ENCODE peak calls at places on chromosomes 13 and 19, in six cellular contexts. V is GM12865, T is colonic mucosa, Z is heart left ventricle, J is PC-3, O is A549. W is an unnamed sample.
A peak's percentile ranks its signal among the peaks of the same experiment; 100 is the strongest.

GRCh38 chr13:44120814-44121505 is 241.3 kb downstream of the LACC1 start:
- DNase-seq in J (no peak), V (no peak), T (no peak), Z (no peak), O (no peak), W (no peak)

GRCh38 chr19:55158848-55159793 is 1.6 kb upstream of the TNNI3 start:
- DNase-seq in T (no peak), J (peak; percentile 55), O (peak; percentile 47), Z (peak; percentile 84), V (no peak), W (no peak)

GRCh38 chr19:8722032-8722431 is 598 bp downstream of the OR2Z1 start:
- DNase-seq in Z (no peak), V (no peak), J (no peak), T (no peak), O (no peak), W (no peak)

GRCh38 chr13:43831088-43831487 is 44.3 kb upstream of the ENOX1 start:
- DNase-seq in O (no peak), T (no peak), Z (no peak), J (peak; percentile 29), V (no peak), W (no peak)

GRCh38 chr13:29260684-29261083 is 334.8 kb downstream of the SLC7A1 start:
- DNase-seq in T (no peak), J (no peak), Z (no peak), V (peak; percentile 32), O (no peak), W (no peak)

GRCh38 chr13:96053003-96053703 is at the start of gene UGGT2:
- DNase-seq in O (peak; percentile 92), T (peak; percentile 95), J (peak; percentile 91), V (peak; percentile 96), Z (peak; percentile 95), W (peak; percentile 86)

GRCh38 chr13:29452773-29453574 is 142.5 kb downstream of the SLC7A1 start:
- DNase-seq in T (no peak), J (no peak), Z (no peak), O (no peak), V (no peak), W (no peak)

GRCh38 chr13:40968416-40969000 is 50.6 kb downstream of the ELF1 start:
- DNase-seq in T (no peak), J (no peak), O (no peak), Z (no peak), V (no peak), W (no peak)

GRCh38 chr13:44044544-44045178 is 165.0 kb downstream of the LACC1 start:
- DNase-seq in V (no peak), Z (no peak), T (no peak), J (peak; percentile 76), O (peak; percentile 50), W (no peak)

GRCh38 chr13:99931462-99931861 is 40.1 kb downstream of the ZIC5 start:
- DNase-seq in O (no peak), V (no peak), T (no peak), J (no peak), Z (no peak), W (no peak)

GRCh38 chr19:342801-343421 is 1.7 kb downstream of the MIER2 start:
- DNase-seq in J (peak; percentile 82), O (no peak), V (no peak), T (peak; percentile 59), Z (peak; percentile 78), W (peak; percentile 82)

GRCh38 chr13:20305587-20305986 is 73.5 kb upstream of the GJB6 start:
- DNase-seq in V (no peak), J (peak; percentile 15), T (no peak), O (no peak), Z (no peak), W (no peak)

GRCh38 chr13:111048387-111048786 is 66.7 kb upstream of the ARHGEF7 start:
- DNase-seq in V (no peak), Z (no peak), O (no peak), J (no peak), T (no peak), W (no peak)

GRCh38 chr13:80168089-80168850 is 172.7 kb downstream of the SPRY2 start:
- DNase-seq in O (no peak), V (no peak), J (no peak), T (no peak), Z (no peak), W (peak; percentile 48)

GRCh38 chr19:12965017-12965811 is 4.2 kb upstream of the DAND5 start:
- DNase-seq in J (peak; percentile 89), V (peak; percentile 83), Z (peak; percentile 85), T (peak; percentile 91), O (peak; percentile 76), W (peak; percentile 74)

GRCh38 chr13:113635048-113635420 is 23.0 kb downstream of the ATP4B start:
- DNase-seq in O (no peak), Z (no peak), V (no peak), T (no peak), J (no peak), W (peak; percentile 39)

GRCh38 chr19:4877753-4878490 is 10.5 kb upstream of the PLIN3 start:
- DNase-seq in Z (peak; percentile 42), J (no peak), T (no peak), O (no peak), V (no peak), W (no peak)

GRCh38 chr13:25372275-25373081 is 704 bp downstream of the ATP8A2 start:
- DNase-seq in J (no peak), O (no peak), T (no peak), V (no peak), Z (no peak), W (no peak)
- TF ChIP-seq CTCF in J (no peak), O (no peak), T (no peak), V (no peak), Z (no peak), W (no peak)

GRCh38 chr19:18274776-18275356 is 614 bp upstream of the IQCN start:
- DNase-seq in Z (peak; percentile 88), O (peak; percentile 81), T (peak; percentile 92), V (no peak), J (peak; percentile 89), W (peak; percentile 87)
- TF ChIP-seq CTCF in Z (peak; percentile 13), O (no peak), T (no peak), V (no peak), J (no peak), W (no peak)

GRCh38 chr13:78689011-78689410 is 30.1 kb upstream of the OBI1 start:
- DNase-seq in O (no peak), J (peak; percentile 12), T (no peak), V (no peak), Z (no peak), W (no peak)
- TF ChIP-seq CTCF in O (no peak), J (peak; percentile 15), T (no peak), V (no peak), Z (peak; percentile 19), W (no peak)

GRCh38 chr19:18519962-18520847 is 1.7 kb downstream of the ELL start:
- DNase-seq in O (peak; percentile 80), V (peak; percentile 79), Z (peak; percentile 60), J (peak; percentile 90), T (peak; percentile 79), W (peak; percentile 65)
- TF ChIP-seq CTCF in O (peak; percentile 51), V (peak; percentile 87), Z (peak; percentile 55), J (peak; percentile 82), T (peak; percentile 55), W (peak; percentile 74)